ENCODE peak calls at places on chromosome 7, in eight cellular contexts. Q, Y, M, R, P, A, T and E are unnamed samples.
A peak's percentile ranks its signal among the peaks of the same experiment; 100 is the strongest.

GRCh38 chr7:133056370-133057238 is 25.3 kb downstream of the CHCHD3 start:
- DNase-seq in P (no peak), T (no peak), M (no peak), R (no peak), Q (no peak), A (no peak), Y (no peak), E (no peak)

GRCh38 chr7:152870106-152870693 is 110.6 kb downstream of the ACTR3B start:
- DNase-seq in P (no peak), R (no peak), M (no peak), Q (no peak), T (no peak), A (no peak), Y (no peak), E (no peak)

GRCh38 chr7:116802784-116803183 is 59.6 kb upstream of the CAPZA2 start:
- DNase-seq in P (no peak), T (no peak), Q (no peak), A (peak; percentile 69), Y (peak; percentile 56), M (no peak), R (peak; percentile 51), E (no peak)

GRCh38 chr7:36034020-36034419 is 119.0 kb upstream of the EEPD1 start:
- DNase-seq in Y (no peak), Q (no peak), P (no peak), T (no peak), M (no peak), R (peak; percentile 41), A (no peak), E (no peak)

GRCh38 chr7:131164025-131164899 is 163.4 kb upstream of the MKLN1 start:
- DNase-seq in A (no peak), T (no peak), Q (peak; percentile 32), Y (no peak), P (no peak), R (peak; percentile 86), M (no peak), E (no peak)

GRCh38 chr7:39746162-39746782 is 122.9 kb downstream of the RALA start:
- DNase-seq in Y (peak; percentile 54), T (no peak), A (peak; percentile 56), Q (peak; percentile 81), M (peak; percentile 80), P (peak; percentile 85), R (peak; percentile 87), E (peak; percentile 75)

GRCh38 chr7:46603780-46604725 is 683.0 kb upstream of the IGFBP3 start:
- DNase-seq in T (no peak), A (no peak), R (no peak), Q (no peak), Y (no peak), M (peak; percentile 90), P (peak; percentile 99), E (peak; percentile 84)

GRCh38 chr7:1336509-1336908 is 103.8 kb downstream of the UNCX start:
- DNase-seq in P (no peak), Q (no peak), R (no peak), A (no peak), Y (no peak), M (no peak), T (no peak), E (no peak)

GRCh38 chr7:17434841-17435692 is 136.6 kb downstream of the AHR start:
- DNase-seq in M (no peak), Y (no peak), T (no peak), Q (no peak), R (no peak), A (no peak), P (no peak), E (no peak)

GRCh38 chr7:73615886-73616285 is 8.4 kb downstream of the MLXIPL start:
- DNase-seq in M (no peak), R (no peak), P (no peak), Q (no peak), A (no peak), Y (no peak), T (no peak), E (no peak)

GRCh38 chr7:130904031-130904757 is 170.2 kb upstream of the KLF14 start:
- DNase-seq in Q (no peak), R (peak; percentile 80), T (no peak), A (peak; percentile 42), Y (peak; percentile 85), P (no peak), M (no peak), E (no peak)

GRCh38 chr7:151923097-151923876 is 33.0 kb upstream of the GALNTL5 start:
- DNase-seq in Y (no peak), A (no peak), R (no peak), M (no peak), P (peak; percentile 79), Q (no peak), T (no peak), E (peak; percentile 74)

GRCh38 chr7:154973381-154973780 is 29.5 kb downstream of the PAXIP1 start:
- DNase-seq in Q (no peak), A (no peak), R (no peak), T (no peak), Y (no peak), M (no peak), P (no peak), E (no peak)

GRCh38 chr7:139626817-139627216 is 103.3 kb downstream of the CLEC2L start:
- DNase-seq in Q (no peak), P (no peak), T (no peak), A (no peak), M (no peak), R (no peak), Y (no peak), E (no peak)

GRCh38 chr7:71511361-71511807 is 379.4 kb downstream of the GALNT17 start:
- DNase-seq in A (peak; percentile 17), M (no peak), P (no peak), T (no peak), Y (no peak), R (no peak), Q (peak; percentile 51), E (no peak)

GRCh38 chr7:48087349-48087748 is 1.7 kb upstream of the UPP1 start:
- DNase-seq in Y (no peak), Q (no peak), P (no peak), A (no peak), M (no peak), T (peak; percentile 41), R (no peak), E (no peak)

GRCh38 chr7:74480861-74481417 is 27.2 kb downstream of the GTF2IRD1 start:
- DNase-seq in Y (no peak), R (no peak), M (peak; percentile 69), A (no peak), T (no peak), Q (no peak), P (peak; percentile 84), E (no peak)

GRCh38 chr7:115085421-115085820 is 163.5 kb downstream of the MDFIC start:
- DNase-seq in Y (no peak), Q (no peak), M (no peak), R (no peak), P (no peak), T (no peak), A (no peak), E (no peak)

DNA sequence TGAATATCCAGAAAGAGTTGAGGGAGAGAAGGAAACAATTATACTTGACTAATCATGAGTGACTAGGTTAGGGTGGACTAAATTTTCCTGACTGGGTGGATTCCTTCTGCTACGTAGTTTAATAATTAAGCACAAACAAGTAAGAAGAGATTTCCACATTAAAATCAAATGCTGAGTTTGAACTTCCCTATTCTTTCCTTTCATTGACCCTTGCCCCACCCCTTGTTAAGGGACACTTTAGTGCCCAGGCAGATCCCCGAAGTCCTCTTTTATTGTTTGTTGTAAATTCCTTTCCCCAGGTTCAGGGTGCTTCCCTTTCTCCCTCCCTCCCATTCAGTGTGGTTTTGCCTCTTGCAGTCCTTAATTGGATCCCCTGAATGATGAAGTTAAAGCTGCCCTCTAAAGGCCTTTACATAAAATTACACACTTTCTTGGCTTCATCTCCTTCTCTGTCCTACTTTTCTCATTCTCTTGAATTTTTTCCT is 8.8 kb upstream of the SPAM1 start:
- DNase-seq in Q (no peak), P (no peak), Y (peak; percentile 13), M (no peak), A (no peak), R (peak; percentile 3), T (no peak), E (no peak)
- TF ChIP-seq CTCF in Q (peak; percentile 49), P (no peak), Y (peak; percentile 32), M (no peak), A (peak; percentile 47), R (no peak), T (peak; percentile 44), E (peak; percentile 24)

DNA sequence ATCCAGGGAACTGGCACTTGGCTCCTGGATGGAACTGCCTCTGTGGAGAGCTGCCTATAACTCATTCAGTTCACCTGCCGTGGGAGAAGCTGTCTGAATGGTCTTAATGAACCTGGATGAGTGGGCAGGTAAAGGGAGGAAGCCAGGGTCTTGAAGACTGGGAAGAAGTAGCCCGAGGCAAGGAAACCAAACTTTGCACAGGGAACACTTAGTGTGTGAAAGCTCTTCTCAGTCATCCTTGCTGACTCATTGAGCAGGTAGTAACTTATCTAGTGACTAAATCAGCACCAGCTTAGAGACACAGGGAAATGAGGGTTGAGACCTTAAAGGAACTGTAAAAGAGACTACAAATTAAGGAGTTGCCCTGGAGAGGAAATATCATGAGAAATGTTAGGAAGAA is 9.9 kb downstream of the LRRC4 start:
- DNase-seq in A (no peak), P (no peak), Y (no peak), Q (no peak), R (no peak), M (no peak), T (no peak), E (no peak)
- TF ChIP-seq EP300 in A (no peak), P (no peak), Y (no peak), Q (no peak), R (no peak), M (no peak), T (no peak), E (no peak)

DNA sequence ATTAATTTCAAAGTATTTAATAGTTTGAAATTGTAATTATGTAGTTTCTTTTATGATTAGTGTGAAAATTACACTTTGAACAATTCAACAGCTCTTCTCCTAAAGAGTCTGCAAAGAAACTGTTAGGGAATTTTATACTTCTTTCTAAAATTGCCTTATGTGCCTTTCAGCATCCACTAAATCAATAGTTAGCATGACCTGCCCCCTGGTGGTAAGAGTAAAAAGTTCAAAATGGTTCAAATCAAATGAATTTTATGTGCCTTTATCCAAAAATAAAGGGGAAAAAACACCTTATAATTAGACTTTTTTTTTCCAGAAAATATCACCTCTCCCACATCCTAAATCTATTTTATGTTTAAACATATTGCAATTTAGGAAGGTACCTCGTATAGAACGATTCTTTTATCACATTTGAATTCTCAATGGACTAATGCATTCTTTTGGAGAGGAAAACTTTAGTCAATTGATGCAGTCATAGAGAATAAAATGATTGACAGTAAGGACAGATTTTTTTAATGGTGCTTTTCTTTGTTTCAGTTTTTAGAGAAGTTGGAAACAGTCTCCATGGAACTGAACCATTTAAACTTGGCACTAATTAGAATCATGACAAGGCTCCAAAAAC is 163.7 kb downstream of the SEMA3D start:
- DNase-seq in Q (no peak), Y (peak; percentile 21), P (no peak), A (peak; percentile 34), T (no peak), M (peak; percentile 18), R (no peak), E (no peak)
- TF ChIP-seq CTCF in Q (peak; percentile 49), Y (peak; percentile 64), P (peak; percentile 14), A (peak; percentile 80), T (peak; percentile 62), M (no peak), R (peak; percentile 92), E (peak; percentile 69)

DNA sequence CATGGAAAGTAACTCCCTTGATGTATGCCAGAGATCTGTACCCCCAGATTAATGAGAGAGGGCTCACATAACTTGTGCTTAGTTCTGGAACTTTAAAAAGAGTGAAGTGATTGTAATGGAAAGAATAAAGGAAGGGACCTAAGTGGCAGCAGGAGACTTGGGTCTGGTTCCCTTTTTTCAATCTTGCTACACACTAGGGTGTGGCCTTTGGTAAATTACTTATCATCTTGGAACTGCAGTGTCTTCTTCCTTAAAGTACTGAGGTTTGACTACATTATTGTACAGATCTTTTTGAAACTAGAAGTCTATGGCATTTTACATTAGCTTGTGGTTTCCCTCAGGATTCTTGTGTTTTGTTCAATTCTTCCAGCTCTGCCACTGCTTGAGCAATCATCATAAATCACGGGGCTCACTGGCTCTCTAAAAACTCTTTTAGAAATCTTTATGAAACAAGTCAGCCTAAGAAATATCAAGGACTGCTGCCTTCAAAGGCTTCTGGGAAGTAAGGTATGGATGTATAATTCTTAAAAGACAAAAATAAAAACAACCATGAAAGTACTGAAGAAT is 22.5 kb upstream of the CHRM2 start:
- DNase-seq in M (no peak), Y (no peak), P (no peak), T (no peak), A (no peak), Q (no peak), R (no peak), E (no peak)
- TF ChIP-seq EP300 in M (no peak), Y (no peak), P (no peak), T (no peak), A (no peak), Q (no peak), R (no peak), E (no peak)